ENCODE peak calls at places on chromosomes 4 and X, in six cellular contexts. P is AG08396; B is prostate gland; R is natural killer cell; W is activated T-helper 1 cell treated with anti-CD3 and anti-CD28 coated beads, Interleukin-12 subunit alpha, Interleukin-12 subunit beta, Interleukin-2, Interleukin-4 antibody, amounts not matched to agents 30 ng/mL and 10 ng/mL and 1 ng/mL, durations not matched to agents 14 hours and 24 hours and 36 hours; S is T-helper 9 cell. F is an unnamed sample.

GRCh38 chrX:2513120-2513664 is 12.4 kb upstream of the DHRSX start:
- DNase-seq in P (no peak), R (no peak), W (no peak), S (no peak), B (no peak), F (no peak)

GRCh38 chr4:33930497-33930896 is 2313.8 kb downstream of the ARAP2 start:
- DNase-seq in W (no peak), P (no peak), R (no peak), B (no peak), S (no peak), F (no peak)

GRCh38 chrX:15882704-15883539 is 28.3 kb upstream of the AP1S2 start:
- DNase-seq in W (no peak), B (no peak), S (no peak), R (no peak), P (no peak), F (no peak)

GRCh38 chrX:125436855-125437254 is 117.2 kb downstream of the TEX13C start:
- DNase-seq in B (no peak), W (no peak), R (no peak), S (no peak), P (no peak), F (no peak)

GRCh38 chrX:135695471-135695870 is 18.0 kb upstream of the CT45A1 start:
- DNase-seq in B (no peak), R (no peak), P (no peak), W (no peak), S (no peak), F (no peak)

GRCh38 chr4:1948232-1948631 is 60.5 kb downstream of the NELFA start:
- DNase-seq in R (no peak), B (no peak), W (no peak), S (no peak), P (no peak), F (no peak)

GRCh38 chrX:22247169-22247568 is 25.5 kb upstream of the CBLL2 start:
- DNase-seq in B (no peak), R (no peak), P (peak), S (no peak), W (no peak), F (peak)

GRCh38 chr4:1364217-1364616 is 17.2 kb downstream of the UVSSA start:
- DNase-seq in B (no peak), S (no peak), R (no peak), W (no peak), P (no peak), F (no peak)

GRCh38 chr4:146520894-146521542 is 722 bp downstream of the SLC10A7 start:
- DNase-seq in B (peak), S (no peak), W (peak), R (no peak), P (peak), F (no peak)

GRCh38 chr4:102598102-102598758 is 97.1 kb downstream of the NFKB1 start:
- DNase-seq in S (no peak), P (peak), R (no peak), W (peak), B (no peak), F (no peak)

GRCh38 chrX:9318761-9319160 is 146.1 kb upstream of the TBL1X start:
- DNase-seq in P (no peak), R (no peak), W (no peak), S (no peak), B (no peak), F (no peak)

F was measured in AG04450.